ENCODE peak calls at places on chromosomes 3 and 15, in four cellular contexts. X, Q, H and U are unnamed samples.

GRCh38 chr15:28921925-28922711 is 36.3 kb downstream of the APBA2 start:
- DNase-seq in X (no peak), Q (no peak), H (no peak), U (no peak)

GRCh38 chr15:39582286-39582976 is 1.6 kb downstream of the THBS1 start:
- DNase-seq in X (peak; percentile 41), Q (peak; percentile 21), H (no peak), U (no peak)

GRCh38 chr3:31562525-31562924 is 29.8 kb downstream of the STT3B start:
- DNase-seq in X (no peak), Q (no peak), H (no peak), U (no peak)

GRCh38 chr15:96344706-96345559 is 14.4 kb downstream of the NR2F2 start:
- DNase-seq in X (peak; percentile 50), Q (no peak), H (no peak), U (no peak)

GRCh38 chr3:89364309-89364708 is 256.9 kb downstream of the EPHA3 start:
- DNase-seq in X (peak; percentile 11), Q (no peak), H (no peak), U (no peak)

GRCh38 chr3:147616998-147617619 is 207.9 kb downstream of the ZIC1 start:
- DNase-seq in X (peak; percentile 17), Q (no peak), H (no peak), U (no peak)

GRCh38 chr3:98612996-98613517 is 19.6 kb upstream of the CPOX start:
- DNase-seq in X (no peak), Q (peak; percentile 15), H (no peak), U (no peak)

GRCh38 chr3:50580683-50581458 is 11.5 kb downstream of the HEMK1 start:
- DNase-seq in X (no peak), Q (peak; percentile 53), H (no peak), U (no peak)

GRCh38 chr15:83475551-83475950 is 28.4 kb downstream of the SH3GL3 start:
- DNase-seq in X (peak; percentile 4), Q (no peak), H (no peak), U (no peak)

GRCh38 chr3:190972840-190973270 is 110.4 kb upstream of the GMNC start:
- DNase-seq in X (peak; percentile 4), Q (no peak), H (no peak), U (no peak)

GRCh38 chr3:78660958-78661357 is 1106.8 kb downstream of the ROBO1 start:
- DNase-seq in X (no peak), Q (peak; percentile 6), H (no peak), U (peak; percentile 25)

GRCh38 chr3:141941093-141941492 is 64.7 kb downstream of the ATP1B3 start:
- DNase-seq in X (no peak), Q (no peak), H (no peak), U (no peak)

GRCh38 chr3:161851941-161852566 is 355.4 kb downstream of the OTOL1 start:
- DNase-seq in X (peak; percentile 54), Q (peak; percentile 47), H (no peak), U (peak; percentile 5)

GRCh38 chr3:110307065-110307809 is 764.4 kb upstream of the NECTIN3 start:
- DNase-seq in X (peak; percentile 14), Q (no peak), H (no peak), U (no peak)

GRCh38 chr3:127035672-127036071 is 52.8 kb downstream of the PLXNA1 start:
- DNase-seq in X (peak; percentile 82), Q (peak; percentile 47), H (no peak), U (peak; percentile 59)

GRCh38 chr3:49718419-49719213 is 868 bp downstream of the AMIGO3 start:
- DNase-seq in X (peak; percentile 31), Q (no peak), H (no peak), U (peak; percentile 24)

GRCh38 chr3:156760333-156760732 is 65.8 kb upstream of the LEKR1 start:
- DNase-seq in X (peak; percentile 26), Q (no peak), H (no peak), U (no peak)

GRCh38 chr3:39358302-39358701 is 24.9 kb upstream of the SLC25A38 start:
- DNase-seq in X (no peak), Q (no peak), H (no peak), U (no peak)

GRCh38 chr3:101571028-101571895 is 2.7 kb upstream of the PCNP start:
- DNase-seq in X (no peak), Q (no peak), H (no peak), U (no peak)

GRCh38 chr15:66801266-66801665 is 99.2 kb downstream of the SMAD6 start:
- DNase-seq in X (no peak), Q (no peak), H (no peak), U (no peak)

GRCh38 chr15:52340093-52340492 is 44.5 kb upstream of the MYO5C start:
- DNase-seq in X (no peak), Q (no peak), H (no peak), U (no peak)

GRCh38 chr15:89112341-89112971 is 24.2 kb downstream of the ABHD2 start:
- DNase-seq in X (no peak), Q (peak; percentile 82), H (no peak), U (no peak)

GRCh38 chr3:52645549-52645948 is 40.2 kb downstream of the PBRM1 start:
- DNase-seq in X (no peak), Q (no peak), H (no peak), U (no peak)

GRCh38 chr15:34732430-34732829 is 22.4 kb downstream of the GJD2 start:
- DNase-seq in X (no peak), Q (no peak), H (no peak), U (no peak)

GRCh38 chr3:143078883-143079282 is 40.7 kb upstream of the CHST2 start:
- DNase-seq in X (peak; percentile 77), Q (no peak), H (no peak), U (no peak)

GRCh38 chr3:59922226-59922625 is 872.4 kb upstream of the CFAP20DC start:
- DNase-seq in X (no peak), Q (no peak), H (no peak), U (no peak)
- H3K4me3 ChIP-seq in X (no peak overlapping the region), Q (no peak overlapping the region), H (no peak overlapping the region), U (no peak overlapping the region)

GRCh38 chr15:29936353-29937049 is 114.2 kb upstream of the TJP1 start:
- DNase-seq in X (no peak), Q (peak; percentile 52), H (no peak), U (no peak)

GRCh38 chr15:29935296-29936020 is 113.2 kb upstream of the TJP1 start:
- DNase-seq in X (no peak), Q (no peak), H (no peak), U (peak; percentile 10)

GRCh38 chr15:29939404-29939803 is 117.1 kb upstream of the TJP1 start:
- DNase-seq in X (no peak), Q (no peak), H (no peak), U (no peak)

GRCh38 chr15:29938701-29939340 is 116.6 kb upstream of the TJP1 start:
- DNase-seq in X (no peak), Q (no peak), H (no peak), U (no peak)

DNA sequence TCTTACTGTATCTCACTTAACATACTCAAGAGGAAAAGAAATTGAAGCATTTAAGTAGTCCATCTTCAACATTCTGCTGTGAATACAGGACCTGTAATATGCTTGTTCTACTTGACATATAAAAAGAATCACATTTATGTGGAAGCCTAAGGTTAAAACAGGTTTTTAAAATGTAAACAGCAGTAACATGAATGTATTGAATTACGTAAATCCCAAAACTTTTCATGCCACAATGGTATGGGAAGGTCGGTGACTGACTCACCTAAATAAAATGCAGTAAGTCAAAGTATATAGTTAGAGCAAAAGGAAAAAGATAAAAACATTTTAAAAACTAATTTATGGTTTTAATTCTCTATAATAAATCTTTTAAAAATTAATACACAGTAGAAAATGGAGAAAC is 115.7 kb upstream of the TJP1 start:
- DNase-seq in X (peak; percentile 63), Q (no peak), H (no peak), U (no peak)
- H3K27ac ChIP-seq in X (no peak overlapping the region), Q (no peak overlapping the region), H (no peak overlapping the region), U (no peak overlapping the region)

DNA sequence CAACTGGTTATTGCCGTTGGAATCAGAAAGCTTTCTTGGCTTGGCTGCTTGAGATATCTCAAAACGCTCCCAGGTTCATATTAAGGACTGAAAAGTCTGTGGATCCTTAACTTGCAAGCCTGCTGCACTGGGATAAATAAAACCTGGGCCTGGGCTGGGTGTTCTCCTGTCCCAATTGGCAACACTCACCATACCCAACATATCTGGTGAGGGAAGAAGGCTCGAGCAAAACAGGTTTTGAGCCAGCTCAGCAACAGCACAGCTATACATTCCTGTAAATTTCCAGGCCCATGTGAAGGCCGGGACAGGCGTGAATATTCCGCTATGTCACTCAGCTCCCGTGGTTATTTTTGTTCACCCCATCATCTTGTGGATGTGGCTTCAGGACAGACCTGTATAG is 169.0 kb upstream of the BCL6 start:
- DNase-seq in X (peak; percentile 37), Q (no peak), H (no peak), U (no peak)
- H3K4me1 ChIP-seq in X (peaks cover 2% of the 10 kb centered on the region), Q (peaks cover 6% of the 10 kb centered on the region), H (peaks cover 10% of the 10 kb centered on the region), U (no peaks in the 10 kb centered on the region)

DNA sequence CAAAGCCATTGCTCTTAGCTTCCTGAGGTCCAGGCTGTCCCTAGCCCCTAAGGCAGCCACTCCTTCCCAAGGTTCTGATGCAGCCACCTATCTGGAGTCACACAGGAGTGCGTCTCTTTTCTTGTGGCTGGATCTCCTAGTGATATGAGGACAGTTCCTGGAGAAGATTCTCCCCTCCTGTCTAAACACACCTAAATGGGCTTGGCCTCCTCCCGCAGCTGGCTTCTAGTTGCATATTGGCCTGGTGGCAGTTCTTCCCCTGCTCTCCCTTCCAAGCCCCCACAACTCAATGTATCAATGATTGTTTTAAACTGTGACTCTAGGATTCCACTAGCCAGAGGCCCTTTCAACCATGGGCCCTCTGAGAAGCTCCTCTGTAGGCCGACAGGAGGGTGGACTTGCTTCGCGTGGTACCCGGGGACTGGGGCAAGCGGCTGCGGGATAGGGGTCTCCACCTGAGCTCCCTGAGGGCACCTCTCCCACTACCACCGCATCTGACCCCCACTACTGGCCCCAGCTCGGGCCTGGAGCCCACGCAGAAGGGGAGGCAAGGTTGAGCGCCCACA is 1.4 kb downstream of the ITGA11 start:
- DNase-seq in X (no peak), Q (no peak), H (no peak), U (no peak)
- H3K4me3 ChIP-seq in X (peak overlapping the region; percentile 82), Q (no peak overlapping the region), H (no peak overlapping the region), U (no peak overlapping the region)

DNA sequence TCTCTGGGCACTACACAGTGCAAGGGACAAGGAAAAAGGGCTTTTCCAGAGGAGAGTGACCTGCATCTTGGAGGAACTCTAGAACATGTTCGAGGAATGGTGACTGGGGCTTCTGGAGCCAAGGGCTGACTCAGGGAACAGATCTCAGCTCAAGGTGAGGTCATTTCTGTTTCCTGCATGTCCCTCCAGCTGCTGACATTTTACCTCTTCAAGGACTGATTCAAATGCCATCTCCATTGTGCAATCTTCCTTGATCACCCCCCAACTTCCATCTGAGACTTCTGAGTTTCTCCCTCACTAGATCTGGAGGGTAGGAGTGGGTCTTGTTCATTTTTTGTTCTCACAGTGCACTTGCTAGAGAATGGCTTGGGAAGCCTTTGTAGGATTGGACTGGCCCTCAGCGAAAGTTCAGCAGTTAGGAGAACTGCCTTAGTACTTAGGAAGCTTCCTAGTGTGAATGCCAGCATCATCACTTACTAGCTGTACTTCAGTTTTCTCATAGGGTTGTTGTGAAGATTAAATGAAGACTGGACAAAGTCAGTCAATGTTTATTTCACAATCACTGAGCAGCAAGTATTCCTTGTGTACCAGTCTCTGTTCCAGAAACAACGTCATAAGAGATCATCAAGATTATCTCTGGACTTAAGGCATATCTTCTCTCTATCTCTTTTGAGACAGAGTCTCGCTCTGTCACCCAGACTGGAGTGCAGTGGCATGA is 2.6 kb upstream of the IDH3A start:
- DNase-seq in X (no peak), Q (peak; percentile 37), H (no peak), U (no peak)
- H3K27ac ChIP-seq in X (no peak overlapping the region), Q (peak overlapping the region; percentile 20), H (no peak overlapping the region), U (no peak overlapping the region)